ENCODE peak calls at places on chromosomes 11 and 22, in eight cellular contexts. C is fibroblast of lung; D is NCI-H2081; S is NCI-H510A; B is foreskin fibroblast; Z is HFFc6; V is stimulated activated CD4-positive, alpha-beta T cell treated with anti-CD3 and anti-CD28 coated beads, TNF-alpha, amount 100 ng/mL, for 4 hours; N is GDM1. I is an unnamed sample.

GRCh38 chr11:114195981-114196731 is 100.0 kb upstream of the NNMT start:
- DNase-seq in V (no peak), Z (no peak), D (no peak), S (no peak), N (no peak), B (peak), C (no peak), I (no peak)

GRCh38 chr11:123976770-123977560 is 616 bp downstream of the OR10S1 start:
- DNase-seq in N (no peak), V (no peak), Z (no peak), D (no peak), B (no peak), C (no peak), S (no peak), I (no peak)

GRCh38 chr11:77428598-77428997 is 45.3 kb downstream of the PAK1 start:
- DNase-seq in D (no peak), N (no peak), B (no peak), V (no peak), S (no peak), C (no peak), Z (no peak), I (no peak)

GRCh38 chr11:130528301-130528651 is 79.8 kb downstream of the ADAMTS15 start:
- DNase-seq in D (no peak), Z (no peak), V (no peak), N (no peak), B (peak), S (no peak), C (peak), I (no peak)

GRCh38 chr11:113528982-113529381 is 53.8 kb upstream of the DRD2 start:
- DNase-seq in S (no peak), D (no peak), V (no peak), Z (no peak), C (no peak), N (no peak), B (no peak), I (no peak)

GRCh38 chr11:14673824-14674432 is 30.3 kb downstream of the PDE3B start:
- DNase-seq in D (no peak), Z (no peak), C (peak), N (peak), B (peak), S (no peak), V (no peak), I (no peak)

GRCh38 chr11:62857541-62857982 is 18.2 kb upstream of the WDR74 start:
- DNase-seq in V (no peak), Z (no peak), D (no peak), N (no peak), S (no peak), B (no peak), C (no peak), I (no peak)

GRCh38 chr22:47794851-47795250 is 1032.4 kb downstream of the TBC1D22A start:
- DNase-seq in B (no peak), Z (no peak), V (no peak), D (no peak), C (no peak), N (no peak), S (no peak), I (no peak)

GRCh38 chr11:74680703-74681531 is 50.3 kb downstream of the CHRDL2 start:
- DNase-seq in Z (no peak), C (no peak), V (no peak), S (no peak), N (no peak), B (no peak), D (no peak), I (no peak)

GRCh38 chr22:19961201-19961580 is 19.6 kb upstream of the TXNRD2 start:
- DNase-seq in S (no peak), N (no peak), C (no peak), B (no peak), V (no peak), D (no peak), Z (no peak), I (no peak)

GRCh38 chr11:57483570-57483934 is 23.2 kb downstream of the RTN4RL2 start:
- DNase-seq in B (no peak), Z (no peak), V (no peak), S (no peak), N (no peak), C (no peak), D (no peak), I (no peak)

GRCh38 chr22:46278656-46279645 is 11.1 kb downstream of the TTC38 start:
- DNase-seq in S (no peak), C (no peak), N (no peak), D (no peak), B (no peak), Z (no peak), V (no peak), I (no peak)

GRCh38 chr11:44094260-44094868 is 1.1 kb upstream of the EXT2 start:
- DNase-seq in C (peak), N (no peak), D (peak), B (peak), Z (peak), S (peak), V (peak), I (peak)

GRCh38 chr22:44291265-44292006 is 21.3 kb downstream of the SHISAL1 start:
- DNase-seq in C (no peak), B (peak), N (peak), Z (no peak), D (no peak), S (no peak), V (no peak), I (no peak)

GRCh38 chr22:45163074-45163416 is 680 bp upstream of the NUP50 start:
- DNase-seq in Z (peak), D (peak), V (no peak), N (no peak), S (no peak), C (peak), B (peak), I (no peak)

GRCh38 chr11:28860898-28861297 is 752.7 kb downstream of the METTL15 start:
- DNase-seq in D (no peak), C (peak), V (no peak), B (peak), S (no peak), Z (peak), N (no peak), I (no peak)

GRCh38 chr11:112367453-112367852 is 106.8 kb upstream of the PLET1 start:
- DNase-seq in C (no peak), Z (no peak), D (no peak), S (no peak), V (no peak), N (no peak), B (no peak), I (no peak)

GRCh38 chr22:22093743-22094142 is 111.2 kb upstream of the TOP3B start:
- DNase-seq in V (no peak), N (no peak), B (no peak), C (no peak), S (no peak), Z (no peak), D (no peak), I (no peak)

GRCh38 chr11:73206751-73207280 is 11.3 kb upstream of the P2RY2 start:
- DNase-seq in V (no peak), D (no peak), S (no peak), C (no peak), Z (no peak), B (peak), N (no peak), I (no peak)

GRCh38 chr22:46280999-46281623 is 13.3 kb downstream of the TTC38 start:
- DNase-seq in B (no peak), D (no peak), N (no peak), Z (no peak), S (no peak), C (no peak), V (no peak), I (no peak)

GRCh38 chr22:33314316-33314715 is 256.1 kb upstream of the SYN3 start:
- DNase-seq in D (no peak), V (no peak), S (no peak), C (no peak), Z (no peak), N (no peak), B (no peak), I (no peak)

GRCh38 chr11:502288-503178 is 4.5 kb downstream of the RNH1 start:
- DNase-seq in D (no peak), Z (no peak), V (no peak), C (no peak), N (no peak), S (no peak), B (no peak), I (no peak)

GRCh38 chr11:22454461-22454860 is 116.3 kb downstream of the SLC17A6 start:
- DNase-seq in V (no peak), S (no peak), N (no peak), C (peak), Z (no peak), D (no peak), B (no peak), I (no peak)

GRCh38 chr11:2093575-2094353 is 45.4 kb downstream of the IGF2 start:
- DNase-seq in N (no peak), B (no peak), C (no peak), V (no peak), D (no peak), S (no peak), Z (no peak), I (no peak)

GRCh38 chr11:113695207-113695606 is 10.9 kb downstream of the TMPRSS5 start:
- DNase-seq in N (no peak), S (no peak), B (no peak), V (no peak), C (no peak), D (no peak), Z (no peak), I (no peak)

GRCh38 chr11:130431806-130432205 is 3.4 kb upstream of the ADAMTS8 start:
- DNase-seq in S (no peak), N (no peak), V (no peak), B (peak), C (peak), Z (peak), D (no peak), I (no peak)

GRCh38 chr22:31818481-31819392 is 64.9 kb downstream of the DEPDC5 start:
- DNase-seq in N (no peak), C (peak), V (no peak), D (no peak), B (peak), S (no peak), Z (peak), I (no peak)

GRCh38 chr11:72641900-72642814 is 32.1 kb downstream of the PDE2A start:
- DNase-seq in D (no peak), C (peak), S (no peak), Z (no peak), V (peak), B (peak), N (no peak), I (no peak)

GRCh38 chr22:42895087-42895486 is 38.0 kb upstream of the ARFGAP3 start:
- DNase-seq in D (no peak), B (no peak), V (no peak), S (no peak), C (no peak), Z (no peak), N (peak), I (no peak)

GRCh38 chr11:66016793-66017177 is 5.0 kb downstream of the CST6 start:
- DNase-seq in D (no peak), N (no peak), Z (no peak), S (no peak), C (no peak), B (no peak), V (no peak), I (no peak)

GRCh38 chr11:126267650-126268049 is 1.0 kb downstream of the SRPRA start:
- DNase-seq in D (no peak), N (no peak), Z (no peak), B (no peak), S (no peak), V (no peak), C (no peak), I (no peak)

GRCh38 chr11:132941761-132942160 is 590.5 kb downstream of the OPCML start:
- DNase-seq in N (no peak), D (no peak), B (no peak), V (no peak), C (no peak), S (no peak), Z (no peak), I (no peak)

GRCh38 chr22:45335021-45335818 is 25.5 kb downstream of the FAM118A start:
- DNase-seq in C (no peak), S (no peak), N (no peak), B (peak), Z (no peak), D (no peak), V (no peak), I (no peak)

GRCh38 chr22:47012589-47013365 is 250.3 kb downstream of the TBC1D22A start:
- DNase-seq in C (peak), V (no peak), S (no peak), B (peak), Z (no peak), N (no peak), D (no peak), I (peak)

GRCh38 chr11:4531666-4532065 is 13.3 kb upstream of the OR52M1 start:
- DNase-seq in Z (no peak), N (no peak), B (no peak), C (no peak), V (no peak), D (no peak), S (no peak), I (peak)

GRCh38 chr11:65883058-65883761 is 3.6 kb downstream of the CTSW start:
- DNase-seq in D (no peak), N (no peak), C (no peak), B (no peak), V (no peak), Z (no peak), S (no peak), I (no peak)

GRCh38 chr11:128156486-128156885 is 430.9 kb downstream of the ETS1 start:
- DNase-seq in S (no peak), C (no peak), V (no peak), N (no peak), B (no peak), D (no peak), Z (no peak), I (no peak)